ENCODE peak calls at places on chromosomes 4 and X, in six cellular contexts. C, A, J, T, I and E are unnamed samples.

GRCh38 chr4:149370002-149370401 is 445.6 kb downstream of the IQCM start:
- DNase-seq in C (no peak), T (no peak), I (peak; percentile 10), J (no peak), A (no peak), E (no peak)

GRCh38 chrX:110015027-110015426 is 12.1 kb downstream of the TMEM164 start:
- DNase-seq in C (peak; percentile 1), J (no peak), T (no peak), I (no peak), A (peak; percentile 24), E (no peak)

GRCh38 chrX:83469551-83469950 is 38.5 kb upstream of the POU3F4 start:
- DNase-seq in A (no peak), I (peak; percentile 28), J (peak; percentile 28), T (no peak), C (no peak), E (no peak)

GRCh38 chrX:140507223-140507981 is 2.5 kb upstream of the SOX3 start:
- DNase-seq in I (no peak), C (peak; percentile 19), J (peak; percentile 3), A (no peak), T (no peak), E (no peak)

GRCh38 chrX:122552291-122552800 is 631.7 kb upstream of the GRIA3 start:
- DNase-seq in I (no peak), T (no peak), C (peak; percentile 8), J (no peak), A (no peak), E (peak; percentile 36)

GRCh38 chr4:81802308-81802846 is 330.7 kb upstream of the RASGEF1B start:
- DNase-seq in I (no peak), J (no peak), T (no peak), A (no peak), C (no peak), E (no peak)

GRCh38 chr4:74649193-74649592 is 145.1 kb downstream of the BTC start:
- DNase-seq in C (no peak), A (no peak), I (no peak), J (no peak), T (no peak), E (no peak)

GRCh38 chr4:159070742-159071141 is 32.1 kb upstream of the RAPGEF2 start:
- DNase-seq in C (peak; percentile 80), I (no peak), J (peak; percentile 42), T (no peak), A (no peak), E (peak; percentile 82)

GRCh38 chr4:42396361-42397255 is 680 bp upstream of the SHISA3 start:
- DNase-seq in I (no peak), J (no peak), A (no peak), C (no peak), T (no peak), E (no peak)

GRCh38 chrX:52031371-52031770 is 37.6 kb downstream of the MAGED4B start:
- DNase-seq in I (no peak), T (no peak), C (no peak), A (no peak), J (no peak), E (no peak)

GRCh38 chr4:85658766-85659439 is 184.0 kb downstream of the ARHGAP24 start:
- DNase-seq in I (no peak), J (no peak), C (no peak), A (no peak), T (no peak), E (no peak)

GRCh38 chr4:53196872-53197759 is 168.7 kb downstream of the SCFD2 start:
- DNase-seq in C (peak; percentile 72), T (peak; percentile 10), J (peak; percentile 46), A (no peak), I (peak; percentile 59), E (peak; percentile 83)

GRCh38 chr4:84985952-84986351 is 19.5 kb upstream of the WDFY3 start:
- DNase-seq in I (no peak), T (no peak), J (no peak), C (peak; percentile 87), A (no peak), E (peak; percentile 85)

GRCh38 chr4:110032603-110033002 is 119.9 kb downstream of the EGF start:
- DNase-seq in T (no peak), J (no peak), A (peak; percentile 27), C (no peak), I (no peak), E (no peak)

GRCh38 chr4:39304651-39305050 is 61.5 kb downstream of the RFC1 start:
- DNase-seq in T (no peak), A (no peak), C (no peak), I (no peak), J (no peak), E (no peak)

GRCh38 chr4:52618795-52619590 is 40.1 kb downstream of the USP46 start:
- DNase-seq in T (no peak), I (no peak), A (no peak), J (no peak), C (no peak), E (no peak)

GRCh38 chrX:4379071-4379470 is 665.6 kb upstream of the PRKX start:
- DNase-seq in T (no peak), I (peak; percentile 21), A (no peak), C (no peak), J (no peak), E (no peak)

GRCh38 chrX:146967296-146967695 is 152.8 kb upstream of the CXorf51A start:
- DNase-seq in J (no peak), T (no peak), C (no peak), A (no peak), I (no peak), E (no peak)

GRCh38 chr4:101238706-101239105 is 108.6 kb downstream of the PPP3CA start:
- DNase-seq in J (no peak), A (no peak), C (peak; percentile 38), I (no peak), T (no peak), E (peak; percentile 62)

GRCh38 chrX:135632353-135632752 is 81.1 kb upstream of the CT45A1 start:
- DNase-seq in A (no peak), I (no peak), T (no peak), C (no peak), J (peak; percentile 7), E (no peak)

GRCh38 chr4:176156656-176157055 is 38.7 kb downstream of the SPATA4 start:
- DNase-seq in A (no peak), J (no peak), I (no peak), T (no peak), C (no peak), E (no peak)

GRCh38 chr4:36243355-36244256 is 708 bp downstream of the ARAP2 start:
- DNase-seq in T (no peak), C (no peak), I (no peak), A (peak; percentile 75), J (peak; percentile 66), E (no peak)

GRCh38 chrX:17738737-17739535 is 1.6 kb downstream of the SCML1 start:
- DNase-seq in I (no peak), A (no peak), T (no peak), C (no peak), J (no peak), E (peak; percentile 48)